ENCODE peak calls at places on chromosomes 5 and 9, in nine cellular contexts. L is A549, H is K562, U is GM23338, A is SK-N-SH, D is HCT116, C is Panc1, J is GM12878, V is HL-60. T is an unnamed sample.
A peak's percentile ranks its signal among the peaks of the same experiment; 100 is the strongest.

GRCh38 chr9:73720601-73721000 is 568.9 kb downstream of the ANXA1 start:
- DNase-seq in V (no peak), H (no peak), L (no peak), U (no peak), C (no peak), A (no peak), D (no peak), J (no peak), T (no peak)

GRCh38 chr5:157951673-157952373 is 92.9 kb upstream of the CLINT1 start:
- DNase-seq in D (no peak), C (no peak), L (no peak), A (no peak), V (no peak), H (peak; percentile 14), J (no peak), U (peak; percentile 16), T (no peak)

GRCh38 chr5:53211799-53212198 is 102.2 kb upstream of the MOCS2 start:
- DNase-seq in D (peak; percentile 8), H (peak; percentile 9), J (no peak), C (no peak), L (no peak), U (no peak), A (no peak), V (no peak), T (no peak)

GRCh38 chr9:121599186-121599871 is 52.1 kb upstream of the DAB2IP start:
- DNase-seq in U (peak; percentile 96), L (peak; percentile 84), A (peak; percentile 97), H (no peak), J (no peak), V (no peak), C (no peak), D (peak; percentile 71), T (peak; percentile 64)

GRCh38 chr9:128420651-128421473 is at the start of gene CERCAM:
- DNase-seq in V (no peak), A (peak; percentile 95), U (peak; percentile 68), D (no peak), C (no peak), H (peak; percentile 72), J (no peak), L (peak; percentile 72), T (peak; percentile 34)

GRCh38 chr5:141040763-141041426 is 10.3 kb upstream of the PCDHB1 start:
- DNase-seq in H (peak; percentile 72), V (peak; percentile 78), D (peak; percentile 93), J (no peak), L (peak; percentile 89), A (peak; percentile 87), C (peak; percentile 93), U (peak; percentile 99), T (peak; percentile 69)

GRCh38 chr9:3894764-3895163 is 369.0 kb upstream of the RFX3 start:
- DNase-seq in L (no peak), C (no peak), D (no peak), H (no peak), V (no peak), U (no peak), A (no peak), J (no peak), T (no peak)

GRCh38 chr5:133842846-133843725 is 125.3 kb downstream of the C5orf15 start:
- DNase-seq in D (no peak), H (no peak), J (no peak), C (no peak), L (no peak), V (no peak), U (no peak), A (no peak), T (no peak)

GRCh38 chr9:13443380-13444271 is 164.1 kb upstream of the MPDZ start:
- DNase-seq in U (no peak), C (no peak), D (no peak), A (no peak), L (no peak), J (no peak), V (no peak), H (no peak), T (no peak)

GRCh38 chr5:168404366-168404765 is 81.9 kb upstream of the RARS1 start:
- DNase-seq in U (no peak), J (no peak), V (no peak), A (no peak), H (no peak), D (no peak), L (no peak), C (no peak), T (no peak)

GRCh38 chr5:38994329-38994927 is 79.8 kb downstream of the RICTOR start:
- DNase-seq in C (no peak), H (peak; percentile 70), U (peak; percentile 77), V (peak; percentile 36), D (peak; percentile 4), L (peak; percentile 24), A (peak; percentile 54), J (no peak), T (peak; percentile 64)

GRCh38 chr5:38600334-38601045 is 44.0 kb upstream of the LIFR start:
- DNase-seq in A (no peak), V (peak; percentile 87), L (no peak), D (no peak), C (no peak), U (no peak), H (no peak), J (no peak), T (no peak)

DNA sequence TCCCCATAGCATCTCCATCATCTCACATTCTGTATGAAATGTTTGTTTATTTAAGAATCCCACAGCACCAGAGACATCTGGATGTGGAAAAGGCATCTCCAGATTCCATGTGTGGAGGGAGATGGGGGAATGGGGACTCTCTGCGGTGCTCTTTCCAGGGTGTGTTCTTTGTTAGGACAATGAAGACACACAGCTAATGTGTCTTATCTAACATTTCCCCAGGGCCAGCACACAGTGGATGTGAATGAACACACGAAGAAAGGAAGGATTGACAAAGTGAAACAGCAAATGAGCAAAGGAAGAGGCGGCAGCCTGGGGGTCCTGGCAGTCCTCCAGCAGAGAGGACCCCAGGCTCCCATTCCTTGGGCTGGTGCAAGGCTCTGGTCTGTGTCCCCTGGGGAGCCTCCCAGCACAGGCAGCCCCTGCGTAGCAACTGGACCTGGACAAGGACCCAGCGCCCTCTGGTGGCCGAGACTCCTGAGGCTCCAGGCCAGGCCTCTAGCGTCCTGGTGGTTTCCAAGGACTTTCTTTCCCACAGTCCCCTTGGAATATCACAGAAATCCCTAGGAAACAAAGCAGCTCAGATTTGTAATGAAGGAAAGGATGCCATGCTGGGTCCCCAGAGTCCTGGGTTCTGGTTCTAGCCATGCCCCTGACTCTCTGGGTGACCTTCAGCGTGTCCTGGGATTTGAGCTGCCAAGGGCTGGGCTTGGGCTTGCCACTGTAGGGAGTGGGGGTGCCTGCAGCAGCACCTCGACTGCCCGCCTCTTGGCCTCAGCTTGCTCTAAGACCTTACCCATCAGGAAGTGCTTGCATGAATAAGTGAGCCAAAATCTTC is 3.5 kb upstream of the PDLIM7 start:
- DNase-seq in H (peak; percentile 91), V (peak; percentile 89), L (peak; percentile 88), C (no peak), A (peak; percentile 92), U (peak; percentile 97), J (no peak), D (peak; percentile 75), T (peak; percentile 62)
- TF ChIP-seq REST in H (no peak), V (no peak), L (no peak), C (no peak), A (no peak), U (no peak), J (no peak), D (no peak), T (no peak)

DNA sequence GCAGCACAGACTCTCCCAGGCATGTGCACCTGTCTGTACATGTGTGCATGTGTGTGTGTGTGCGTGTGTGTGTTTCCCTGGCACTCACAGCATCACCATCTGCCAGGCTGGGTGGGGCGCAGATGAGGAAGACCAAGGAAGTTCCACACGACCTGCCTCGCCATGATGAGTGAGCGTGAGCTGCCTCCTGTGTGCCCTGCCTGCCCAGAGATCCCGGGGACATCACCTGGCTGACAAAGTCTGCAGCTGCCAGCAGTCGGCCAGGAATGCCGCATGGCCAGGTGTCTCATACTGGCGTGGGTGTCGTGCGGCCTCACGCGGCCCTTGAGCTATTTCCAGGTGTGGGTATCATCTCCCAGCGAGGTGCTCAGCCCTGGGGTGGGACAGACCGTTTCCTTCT is 3.9 kb upstream of the GPSM1 start:
- DNase-seq in D (no peak), C (no peak), U (no peak), V (no peak), A (no peak), L (no peak), J (no peak), H (no peak), T (no peak)
- TF ChIP-seq REST in D (no peak), C (no peak), U (no peak), V (no peak), A (no peak), L (no peak), J (no peak), H (no peak), T (no peak)

DNA sequence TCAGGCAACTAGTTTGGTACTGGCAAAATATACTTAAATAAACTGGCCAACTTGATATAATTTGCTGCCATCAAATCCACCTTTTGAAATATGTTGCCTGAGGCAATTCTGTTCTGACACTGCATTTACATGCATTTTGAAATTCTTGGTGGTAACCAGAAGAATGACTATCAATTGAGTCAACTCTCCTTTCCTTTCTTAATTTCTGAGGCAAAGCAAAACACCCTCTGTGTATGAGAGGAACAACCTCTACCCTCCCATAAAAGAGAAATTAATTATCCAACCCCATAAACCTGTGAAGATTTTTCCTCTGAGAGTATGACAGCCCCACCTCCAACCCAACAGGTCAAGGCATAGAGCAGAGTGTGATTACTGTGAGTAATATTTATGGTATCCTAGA is 286.8 kb downstream of the NR2F1-AS1 start:
- DNase-seq in L (no peak), A (no peak), U (no peak), H (no peak), V (no peak), C (no peak), J (no peak), D (no peak), T (no peak)
- TF ChIP-seq REST in L (no peak), A (no peak), U (no peak), H (no peak), V (no peak), C (no peak), J (no peak), D (no peak), T (no peak)

GRCh38 chr5:164013077-164013670 is 507.8 kb downstream of the MAT2B start:
- DNase-seq in D (peak; percentile 6), U (peak; percentile 89), L (peak; percentile 11), A (peak; percentile 27), C (peak; percentile 55), H (peak; percentile 80), J (peak; percentile 19), V (peak; percentile 59), T (peak; percentile 45)

GRCh38 chr5:164007062-164007461 is 501.6 kb downstream of the MAT2B start:
- DNase-seq in H (no peak), A (no peak), J (no peak), V (no peak), C (no peak), L (no peak), D (no peak), U (no peak), T (no peak)

GRCh38 chr5:164010900-164011299 is 505.5 kb downstream of the MAT2B start:
- DNase-seq in H (no peak), C (no peak), A (no peak), J (no peak), U (no peak), V (no peak), L (no peak), D (no peak), T (no peak)

GRCh38 chr5:164012376-164012775 is 507.0 kb downstream of the MAT2B start:
- DNase-seq in H (no peak), V (no peak), C (no peak), U (no peak), D (no peak), L (no peak), J (no peak), A (no peak), T (no peak)

GRCh38 chr5:164009628-164010027 is 504.2 kb downstream of the MAT2B start:
- DNase-seq in L (no peak), D (no peak), C (no peak), U (no peak), A (no peak), H (no peak), J (no peak), V (no peak), T (no peak)
- TF ChIP-seq REST in L (no peak), D (no peak), C (no peak), U (no peak), A (no peak), H (no peak), J (no peak), V (no peak), T (no peak)